ENCODE peak calls at places on chromosome 21, in seven cellular contexts. One of them, this sample, is unnamed.

GRCh38 chr21:36113647-36114428 is 21.0 kb upstream of the CBR3 start:
- DNase-seq in neural progenitor cell: no peak
- DNase-seq in M059J: no peak
- DNase-seq in left ventricle myocardium inferior: no peak
- DNase-seq in progenitor cell of endocrine pancreas: no peak
- DNase-seq in IMR-90: no peak
- DNase-seq in GM23248: no peak
- DNase-seq in this sample: no peak

GRCh38 chr21:42850866-42851391 is 28.4 kb downstream of the WDR4 start:
- DNase-seq in M059J: no peak
- DNase-seq in neural progenitor cell: peak; percentile 30
- DNase-seq in GM23248: peak; percentile 32
- DNase-seq in IMR-90: no peak
- DNase-seq in progenitor cell of endocrine pancreas: no peak
- DNase-seq in left ventricle myocardium inferior: no peak
- DNase-seq in this sample: peak; percentile 89

GRCh38 chr21:44699502-44700001 is 2.6 kb downstream of the KRTAP10-12 start:
- DNase-seq in M059J: no peak
- DNase-seq in neural progenitor cell: no peak
- DNase-seq in GM23248: no peak
- DNase-seq in IMR-90: no peak
- DNase-seq in left ventricle myocardium inferior: no peak
- DNase-seq in progenitor cell of endocrine pancreas: no peak
- DNase-seq in this sample: no peak

GRCh38 chr21:32884062-32884461 is 112.5 kb upstream of the PAXBP1 start:
- DNase-seq in left ventricle myocardium inferior: no peak
- DNase-seq in neural progenitor cell: no peak
- DNase-seq in M059J: no peak
- DNase-seq in progenitor cell of endocrine pancreas: no peak
- DNase-seq in IMR-90: no peak
- DNase-seq in GM23248: no peak
- DNase-seq in this sample: peak; percentile 57

GRCh38 chr21:22791986-22792560 is 1793.9 kb downstream of the NCAM2 start:
- DNase-seq in progenitor cell of endocrine pancreas: no peak
- DNase-seq in GM23248: peak; percentile 70
- DNase-seq in left ventricle myocardium inferior: no peak
- DNase-seq in IMR-90: peak; percentile 38
- DNase-seq in neural progenitor cell: peak; percentile 72
- DNase-seq in M059J: peak; percentile 52
- DNase-seq in this sample: no peak

GRCh38 chr21:45299864-45300785 is 12.4 kb upstream of the POFUT2 start:
- DNase-seq in progenitor cell of endocrine pancreas: no peak
- DNase-seq in M059J: peak; percentile 58
- DNase-seq in GM23248: no peak
- DNase-seq in neural progenitor cell: no peak
- DNase-seq in left ventricle myocardium inferior: peak; percentile 18
- DNase-seq in IMR-90: peak; percentile 81
- DNase-seq in this sample: no peak

GRCh38 chr21:42939581-42940413 is 14.4 kb upstream of the ERVH48-1 start:
- DNase-seq in progenitor cell of endocrine pancreas: no peak
- DNase-seq in GM23248: peak; percentile 96
- DNase-seq in neural progenitor cell: no peak
- DNase-seq in M059J: peak; percentile 92
- DNase-seq in left ventricle myocardium inferior: peak; percentile 48
- DNase-seq in IMR-90: peak; percentile 99
- DNase-seq in this sample: peak; percentile 4

GRCh38 chr21:37093977-37094376 is 20.9 kb downstream of the TTC3 start:
- DNase-seq in M059J: no peak
- DNase-seq in GM23248: no peak
- DNase-seq in progenitor cell of endocrine pancreas: no peak
- DNase-seq in left ventricle myocardium inferior: no peak
- DNase-seq in IMR-90: no peak
- DNase-seq in neural progenitor cell: no peak
- DNase-seq in this sample: no peak

GRCh38 chr21:25896657-25897056 is 161.9 kb downstream of the GABPA start:
- DNase-seq in progenitor cell of endocrine pancreas: no peak
- DNase-seq in neural progenitor cell: no peak
- DNase-seq in left ventricle myocardium inferior: no peak
- DNase-seq in IMR-90: no peak
- DNase-seq in M059J: no peak
- DNase-seq in GM23248: no peak
- DNase-seq in this sample: no peak

GRCh38 chr21:37006521-37007291 is at the start of gene RIPPLY3:
- DNase-seq in neural progenitor cell: peak; percentile 66
- DNase-seq in left ventricle myocardium inferior: no peak
- DNase-seq in progenitor cell of endocrine pancreas: peak; percentile 28
- DNase-seq in M059J: peak; percentile 34
- DNase-seq in GM23248: peak; percentile 44
- DNase-seq in IMR-90: no peak
- DNase-seq in this sample: peak; percentile 59

This sample was measured in WTC11.